ENCODE peak calls at places on chromosomes 13 and 19, in ten cellular contexts. One of them, this sample, is unnamed.

GRCh38 chr19:41578886-41579285 is 2.9 kb downstream of the CEACAM21 start:
- DNase-seq in stomach: no peak
- DNase-seq in ascending aorta: no peak
- DNase-seq in aorta: no peak
- DNase-seq in A549: no peak
- DNase-seq in DND-41: no peak
- DNase-seq in CD4-positive, CD25-positive, alpha-beta regulatory T cell: no peak
- DNase-seq in CD8-positive, alpha-beta memory T cell: no peak
- DNase-seq in heart right ventricle: no peak
- DNase-seq in uterus: no peak
- DNase-seq in this sample: no peak

GRCh38 chr13:49113526-49114286 is 106.4 kb upstream of the MLNR start:
- DNase-seq in CD4-positive, CD25-positive, alpha-beta regulatory T cell: peak
- DNase-seq in A549: no peak
- DNase-seq in heart right ventricle: no peak
- DNase-seq in ascending aorta: no peak
- DNase-seq in uterus: no peak
- DNase-seq in stomach: no peak
- DNase-seq in aorta: no peak
- DNase-seq in CD8-positive, alpha-beta memory T cell: no peak
- DNase-seq in DND-41: no peak
- DNase-seq in this sample: no peak

GRCh38 chr19:49058592-49058991 is 1.0 kb upstream of the CGB7 start:
- DNase-seq in A549: no peak
- DNase-seq in aorta: no peak
- DNase-seq in uterus: no peak
- DNase-seq in DND-41: peak
- DNase-seq in ascending aorta: no peak
- DNase-seq in stomach: no peak
- DNase-seq in CD4-positive, CD25-positive, alpha-beta regulatory T cell: no peak
- DNase-seq in heart right ventricle: no peak
- DNase-seq in CD8-positive, alpha-beta memory T cell: no peak
- DNase-seq in this sample: no peak

GRCh38 chr19:56625708-56626107 is 17.3 kb upstream of the SMIM17 start:
- DNase-seq in aorta: no peak
- DNase-seq in A549: no peak
- DNase-seq in CD8-positive, alpha-beta memory T cell: no peak
- DNase-seq in CD4-positive, CD25-positive, alpha-beta regulatory T cell: no peak
- DNase-seq in DND-41: no peak
- DNase-seq in heart right ventricle: no peak
- DNase-seq in uterus: no peak
- DNase-seq in ascending aorta: no peak
- DNase-seq in stomach: no peak
- DNase-seq in this sample: no peak

GRCh38 chr19:13850910-13851753 is 25.8 kb upstream of the NANOS3 start:
- DNase-seq in CD4-positive, CD25-positive, alpha-beta regulatory T cell: peak
- DNase-seq in heart right ventricle: peak
- DNase-seq in DND-41: no peak
- DNase-seq in uterus: peak
- DNase-seq in aorta: peak
- DNase-seq in stomach: peak
- DNase-seq in CD8-positive, alpha-beta memory T cell: peak
- DNase-seq in A549: no peak
- DNase-seq in ascending aorta: peak
- DNase-seq in this sample: peak

GRCh38 chr19:14005381-14006084 is 587 bp downstream of the RFX1 start:
- DNase-seq in DND-41: peak
- DNase-seq in heart right ventricle: peak
- DNase-seq in stomach: peak
- DNase-seq in A549: peak
- DNase-seq in CD4-positive, CD25-positive, alpha-beta regulatory T cell: peak
- DNase-seq in uterus: peak
- DNase-seq in ascending aorta: peak
- DNase-seq in CD8-positive, alpha-beta memory T cell: peak
- DNase-seq in aorta: peak
- DNase-seq in this sample: peak

GRCh38 chr13:97499181-97499580 is 65.2 kb downstream of the RAP2A start:
- DNase-seq in heart right ventricle: no peak
- DNase-seq in uterus: no peak
- DNase-seq in stomach: no peak
- DNase-seq in CD4-positive, CD25-positive, alpha-beta regulatory T cell: no peak
- DNase-seq in ascending aorta: no peak
- DNase-seq in A549: no peak
- DNase-seq in aorta: no peak
- DNase-seq in CD8-positive, alpha-beta memory T cell: no peak
- DNase-seq in DND-41: no peak
- DNase-seq in this sample: no peak

GRCh38 chr19:3653081-3653795 is 26.6 kb upstream of the CACTIN start:
- DNase-seq in uterus: no peak
- DNase-seq in aorta: no peak
- DNase-seq in DND-41: no peak
- DNase-seq in CD8-positive, alpha-beta memory T cell: no peak
- DNase-seq in stomach: no peak
- DNase-seq in CD4-positive, CD25-positive, alpha-beta regulatory T cell: no peak
- DNase-seq in ascending aorta: no peak
- DNase-seq in A549: no peak
- DNase-seq in heart right ventricle: no peak
- DNase-seq in this sample: no peak

GRCh38 chr19:6260376-6260775 is 19.4 kb downstream of the MLLT1 start:
- DNase-seq in A549: no peak
- DNase-seq in DND-41: no peak
- DNase-seq in uterus: no peak
- DNase-seq in stomach: no peak
- DNase-seq in CD8-positive, alpha-beta memory T cell: no peak
- DNase-seq in heart right ventricle: no peak
- DNase-seq in ascending aorta: no peak
- DNase-seq in aorta: no peak
- DNase-seq in CD4-positive, CD25-positive, alpha-beta regulatory T cell: no peak
- DNase-seq in this sample: no peak

GRCh38 chr13:33194820-33195692 is 90.5 kb downstream of the STARD13 start:
- DNase-seq in DND-41: no peak
- DNase-seq in A549: no peak
- DNase-seq in CD4-positive, CD25-positive, alpha-beta regulatory T cell: no peak
- DNase-seq in stomach: peak
- DNase-seq in CD8-positive, alpha-beta memory T cell: no peak
- DNase-seq in heart right ventricle: peak
- DNase-seq in aorta: no peak
- DNase-seq in uterus: peak
- DNase-seq in ascending aorta: no peak
- DNase-seq in this sample: no peak

GRCh38 chr13:32001392-32001768 is 30.2 kb upstream of the FRY start:
- DNase-seq in CD4-positive, CD25-positive, alpha-beta regulatory T cell: peak
- DNase-seq in A549: peak
- DNase-seq in uterus: no peak
- DNase-seq in DND-41: peak
- DNase-seq in heart right ventricle: peak
- DNase-seq in ascending aorta: no peak
- DNase-seq in stomach: no peak
- DNase-seq in aorta: no peak
- DNase-seq in CD8-positive, alpha-beta memory T cell: no peak
- DNase-seq in this sample: no peak

GRCh38 chr19:49442793-49443365 is 1.6 kb upstream of the SLC17A7 start:
- DNase-seq in aorta: peak
- DNase-seq in DND-41: peak
- DNase-seq in uterus: peak
- DNase-seq in heart right ventricle: peak
- DNase-seq in CD4-positive, CD25-positive, alpha-beta regulatory T cell: peak
- DNase-seq in stomach: peak
- DNase-seq in CD8-positive, alpha-beta memory T cell: no peak
- DNase-seq in ascending aorta: peak
- DNase-seq in A549: peak
- DNase-seq in this sample: peak

GRCh38 chr13:103157434-103158145 is 91.4 kb upstream of the SLC10A2 start:
- DNase-seq in CD4-positive, CD25-positive, alpha-beta regulatory T cell: no peak
- DNase-seq in CD8-positive, alpha-beta memory T cell: no peak
- DNase-seq in ascending aorta: no peak
- DNase-seq in uterus: no peak
- DNase-seq in A549: no peak
- DNase-seq in aorta: no peak
- DNase-seq in DND-41: no peak
- DNase-seq in stomach: no peak
- DNase-seq in heart right ventricle: no peak
- DNase-seq in this sample: no peak

GRCh38 chr13:44013666-44014291 is 134.1 kb downstream of the LACC1 start:
- DNase-seq in CD4-positive, CD25-positive, alpha-beta regulatory T cell: no peak
- DNase-seq in CD8-positive, alpha-beta memory T cell: no peak
- DNase-seq in stomach: no peak
- DNase-seq in aorta: no peak
- DNase-seq in heart right ventricle: peak
- DNase-seq in DND-41: no peak
- DNase-seq in A549: no peak
- DNase-seq in uterus: peak
- DNase-seq in ascending aorta: no peak
- DNase-seq in this sample: no peak

GRCh38 chr19:46447824-46448223 is 19.1 kb upstream of the PNMA8C start:
- DNase-seq in CD8-positive, alpha-beta memory T cell: no peak
- DNase-seq in stomach: no peak
- DNase-seq in ascending aorta: peak
- DNase-seq in aorta: no peak
- DNase-seq in heart right ventricle: peak
- DNase-seq in DND-41: no peak
- DNase-seq in A549: no peak
- DNase-seq in CD4-positive, CD25-positive, alpha-beta regulatory T cell: no peak
- DNase-seq in uterus: no peak
- DNase-seq in this sample: no peak
- H3K27ac ChIP-seq in CD8-positive, alpha-beta memory T cell: no peak
- H3K27ac ChIP-seq in stomach: no peak
- H3K27ac ChIP-seq in ascending aorta: peak
- H3K27ac ChIP-seq in aorta: peak
- H3K27ac ChIP-seq in heart right ventricle: peak
- H3K27ac ChIP-seq in DND-41: no peak
- H3K27ac ChIP-seq in A549: no peak
- H3K27ac ChIP-seq in CD4-positive, CD25-positive, alpha-beta regulatory T cell: no peak
- H3K27ac ChIP-seq in uterus: peak
- H3K27ac ChIP-seq in this sample: no peak

GRCh38 chr19:719636-720377 is 11.1 kb downstream of the PALM start:
- DNase-seq in DND-41: no peak
- DNase-seq in A549: no peak
- DNase-seq in ascending aorta: no peak
- DNase-seq in CD4-positive, CD25-positive, alpha-beta regulatory T cell: no peak
- DNase-seq in stomach: no peak
- DNase-seq in uterus: no peak
- DNase-seq in CD8-positive, alpha-beta memory T cell: no peak
- DNase-seq in heart right ventricle: no peak
- DNase-seq in aorta: no peak
- DNase-seq in this sample: no peak
- H3K4me3 ChIP-seq in DND-41: no peak
- H3K4me3 ChIP-seq in A549: no peak
- H3K4me3 ChIP-seq in ascending aorta: peak
- H3K4me3 ChIP-seq in CD4-positive, CD25-positive, alpha-beta regulatory T cell: no peak
- H3K4me3 ChIP-seq in stomach: peak
- H3K4me3 ChIP-seq in uterus: peak
- H3K4me3 ChIP-seq in CD8-positive, alpha-beta memory T cell: no peak
- H3K4me3 ChIP-seq in heart right ventricle: peak
- H3K4me3 ChIP-seq in aorta: no peak
- H3K4me3 ChIP-seq in this sample: no peak

GRCh38 chr19:10256970-10257615 is 5.1 kb downstream of the MRPL4 start:
- DNase-seq in stomach: no peak
- DNase-seq in A549: no peak
- DNase-seq in CD8-positive, alpha-beta memory T cell: no peak
- DNase-seq in ascending aorta: no peak
- DNase-seq in aorta: no peak
- DNase-seq in DND-41: no peak
- DNase-seq in CD4-positive, CD25-positive, alpha-beta regulatory T cell: no peak
- DNase-seq in uterus: no peak
- DNase-seq in heart right ventricle: no peak
- DNase-seq in this sample: no peak

GRCh38 chr19:10262771-10263170 is 8.1 kb upstream of the ICAM1 start:
- DNase-seq in CD4-positive, CD25-positive, alpha-beta regulatory T cell: no peak
- DNase-seq in stomach: no peak
- DNase-seq in DND-41: no peak
- DNase-seq in ascending aorta: no peak
- DNase-seq in A549: no peak
- DNase-seq in heart right ventricle: no peak
- DNase-seq in uterus: no peak
- DNase-seq in CD8-positive, alpha-beta memory T cell: no peak
- DNase-seq in aorta: no peak
- DNase-seq in this sample: no peak

GRCh38 chr19:10258080-10258710 is 6.2 kb downstream of the MRPL4 start:
- DNase-seq in DND-41: no peak
- DNase-seq in ascending aorta: no peak
- DNase-seq in stomach: no peak
- DNase-seq in heart right ventricle: no peak
- DNase-seq in CD4-positive, CD25-positive, alpha-beta regulatory T cell: no peak
- DNase-seq in aorta: no peak
- DNase-seq in CD8-positive, alpha-beta memory T cell: no peak
- DNase-seq in A549: no peak
- DNase-seq in uterus: no peak
- DNase-seq in this sample: no peak

GRCh38 chr19:10259162-10259905 is 7.3 kb downstream of the MRPL4 start:
- DNase-seq in CD4-positive, CD25-positive, alpha-beta regulatory T cell: peak
- DNase-seq in heart right ventricle: peak
- DNase-seq in CD8-positive, alpha-beta memory T cell: peak
- DNase-seq in stomach: peak
- DNase-seq in uterus: peak
- DNase-seq in A549: no peak
- DNase-seq in aorta: peak
- DNase-seq in DND-41: peak
- DNase-seq in ascending aorta: peak
- DNase-seq in this sample: peak

GRCh38 chr19:10260141-10260584 is 8.1 kb downstream of the MRPL4 start:
- DNase-seq in DND-41: no peak
- DNase-seq in heart right ventricle: no peak
- DNase-seq in ascending aorta: no peak
- DNase-seq in stomach: peak
- DNase-seq in A549: no peak
- DNase-seq in aorta: no peak
- DNase-seq in CD8-positive, alpha-beta memory T cell: no peak
- DNase-seq in CD4-positive, CD25-positive, alpha-beta regulatory T cell: peak
- DNase-seq in uterus: no peak
- DNase-seq in this sample: no peak
- H3K27ac ChIP-seq in DND-41: no peak
- H3K27ac ChIP-seq in heart right ventricle: no peak
- H3K27ac ChIP-seq in ascending aorta: no peak
- H3K27ac ChIP-seq in stomach: peak
- H3K27ac ChIP-seq in A549: no peak
- H3K27ac ChIP-seq in aorta: no peak
- H3K27ac ChIP-seq in CD8-positive, alpha-beta memory T cell: no peak
- H3K27ac ChIP-seq in CD4-positive, CD25-positive, alpha-beta regulatory T cell: peak
- H3K27ac ChIP-seq in uterus: no peak
- H3K27ac ChIP-seq in this sample: no peak

DNA sequence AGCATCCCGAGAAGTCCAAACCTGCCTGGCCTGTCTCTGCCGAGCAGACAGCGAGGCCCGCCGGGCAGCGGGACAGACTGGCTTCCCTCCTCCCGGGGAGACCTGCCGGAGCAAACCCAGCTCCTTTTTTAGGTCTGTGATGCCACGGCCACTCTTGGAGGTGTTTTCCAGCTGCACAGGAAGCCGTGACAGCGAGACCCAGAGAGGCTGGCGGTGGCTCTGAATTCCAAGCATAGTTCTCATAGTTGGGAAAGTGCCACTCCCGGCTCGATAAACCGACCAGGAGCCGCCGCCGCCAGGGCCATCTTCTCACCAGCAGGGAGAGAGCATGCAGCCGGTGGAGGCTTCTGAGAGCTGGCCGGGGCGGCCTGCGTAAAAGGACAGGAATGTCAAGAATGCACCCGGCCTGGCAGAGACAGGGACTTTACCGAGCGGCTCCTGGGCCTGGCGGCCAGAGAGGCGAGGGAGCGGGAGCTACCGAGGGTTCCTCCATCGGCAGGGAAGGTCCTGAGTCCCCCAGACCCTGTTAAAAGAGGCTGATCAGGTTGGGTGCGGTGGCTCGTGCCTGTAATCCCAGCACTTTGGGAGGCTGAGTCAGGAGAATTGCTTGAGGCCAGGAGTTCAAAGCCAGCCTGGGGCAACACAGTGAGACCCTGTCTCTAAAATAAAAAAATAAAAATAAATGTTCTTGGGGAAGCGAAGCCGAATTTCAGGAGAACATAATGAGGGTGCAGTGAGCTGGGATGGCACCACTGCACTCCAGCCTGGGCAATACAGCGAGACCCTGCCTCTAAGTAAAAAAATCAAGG is 64.9 kb downstream of the GADD45B start:
- DNase-seq in aorta: peak
- DNase-seq in ascending aorta: no peak
- DNase-seq in DND-41: no peak
- DNase-seq in stomach: peak
- DNase-seq in A549: peak
- DNase-seq in CD8-positive, alpha-beta memory T cell: no peak
- DNase-seq in CD4-positive, CD25-positive, alpha-beta regulatory T cell: no peak
- DNase-seq in uterus: peak
- DNase-seq in heart right ventricle: peak
- DNase-seq in this sample: peak
- H3K4me3 ChIP-seq in aorta: no peak
- H3K4me3 ChIP-seq in ascending aorta: peak
- H3K4me3 ChIP-seq in DND-41: no peak
- H3K4me3 ChIP-seq in stomach: no peak
- H3K4me3 ChIP-seq in A549: peak
- H3K4me3 ChIP-seq in CD8-positive, alpha-beta memory T cell: no peak
- H3K4me3 ChIP-seq in CD4-positive, CD25-positive, alpha-beta regulatory T cell: no peak
- H3K4me3 ChIP-seq in uterus: peak
- H3K4me3 ChIP-seq in heart right ventricle: peak
- H3K4me3 ChIP-seq in this sample: peak